ENCODE peak calls at places on chromosomes 4 and X, in six cellular contexts. J, B, O, F, Z and U are unnamed samples.

GRCh38 chrX:2788980-2789379 is 37.1 kb downstream of the XG start:
- DNase-seq in Z (no peak), F (no peak), B (no peak), O (no peak), J (no peak), U (no peak)

GRCh38 chrX:42096262-42096939 is 173.0 kb upstream of the CASK start:
- DNase-seq in Z (peak), O (no peak), F (no peak), J (no peak), B (no peak), U (peak)

GRCh38 chrX:145673851-145674250 is 143.8 kb upstream of the SLITRK2 start:
- DNase-seq in B (peak), Z (no peak), F (no peak), O (no peak), J (no peak), U (no peak)

GRCh38 chr4:106366026-106366425 is 2.6 kb downstream of the GIMD1 start:
- DNase-seq in O (no peak), J (no peak), Z (no peak), B (no peak), F (no peak), U (peak)

GRCh38 chr4:4594531-4594930 is 52.7 kb upstream of the STX18 start:
- DNase-seq in B (no peak), J (no peak), F (no peak), Z (no peak), O (no peak), U (no peak)

GRCh38 chr4:79831119-79831528 is 241.9 kb downstream of the ANTXR2 start:
- DNase-seq in Z (no peak), B (no peak), J (no peak), O (no peak), F (no peak), U (no peak)

GRCh38 chr4:32544846-32545245 is 1824.7 kb downstream of the PCDH7 start:
- DNase-seq in Z (no peak), B (no peak), J (no peak), O (no peak), F (no peak), U (no peak)

GRCh38 chr4:170990989-170991589 is 822.1 kb upstream of the GALNTL6 start:
- DNase-seq in J (no peak), B (no peak), F (no peak), Z (no peak), O (peak), U (no peak)

GRCh38 chr4:10006604-10007435 is 14.5 kb downstream of the SLC2A9 start:
- DNase-seq in B (no peak), J (no peak), Z (peak), O (peak), F (no peak), U (peak)

GRCh38 chrX:130167040-130167439 is 1.4 kb upstream of the AIFM1 start:
- DNase-seq in B (no peak), O (no peak), J (no peak), Z (no peak), F (no peak), U (no peak)

GRCh38 chrX:4656419-4656818 is 943.0 kb upstream of the PRKX start:
- DNase-seq in B (no peak), J (no peak), Z (no peak), F (no peak), O (peak), U (no peak)

GRCh38 chr4:68368566-68369473 is 18.9 kb upstream of the YTHDC1 start:
- DNase-seq in O (peak), J (no peak), F (no peak), Z (no peak), B (no peak), U (peak)

GRCh38 chr4:88158360-88159136 is at the start of gene ABCG2:
- DNase-seq in Z (peak), B (no peak), J (peak), O (peak), F (peak), U (peak)

GRCh38 chr4:4866833-4867744 is 7.6 kb downstream of the MSX1 start:
- DNase-seq in Z (no peak), J (no peak), F (no peak), B (no peak), O (no peak), U (no peak)

GRCh38 chr4:84433603-84434232 is 65.4 kb downstream of the NKX6-1 start:
- DNase-seq in B (no peak), O (no peak), J (no peak), F (no peak), Z (no peak), U (no peak)

GRCh38 chr4:125741825-125742452 is 427.2 kb downstream of the FAT4 start:
- DNase-seq in O (peak), J (no peak), Z (no peak), B (no peak), F (no peak), U (peak)

GRCh38 chr4:167282171-167282864 is 48.0 kb upstream of the SPOCK3 start:
- DNase-seq in O (no peak), J (no peak), B (no peak), F (no peak), Z (no peak), U (peak)

GRCh38 chrX:10140264-10140663 is 16.5 kb upstream of the CLCN4 start:
- DNase-seq in J (no peak), F (no peak), B (no peak), Z (no peak), O (no peak), U (no peak)

GRCh38 chrX:70979136-70979762 is 48.4 kb upstream of the SLC7A3 start:
- DNase-seq in B (no peak), Z (no peak), J (no peak), F (no peak), O (peak), U (peak)

GRCh38 chrX:49972313-49972712 is 49.9 kb downstream of the CLCN5 start:
- DNase-seq in Z (no peak), O (no peak), J (no peak), B (no peak), F (no peak), U (peak)

GRCh38 chr4:41550308-41550707 is 12.4 kb downstream of the LIMCH1 start:
- DNase-seq in F (no peak), B (no peak), O (no peak), J (no peak), Z (no peak), U (peak)

GRCh38 chr4:168612435-168613139 is 115.7 kb downstream of the PALLD start:
- DNase-seq in B (no peak), J (no peak), O (no peak), Z (no peak), F (no peak), U (peak)

GRCh38 chr4:108113229-108113628 is 55.5 kb downstream of the LEF1 start:
- DNase-seq in B (no peak), O (no peak), J (no peak), Z (no peak), F (peak), U (no peak)

GRCh38 chrX:133922390-133922772 is 63.0 kb downstream of the GPC3 start:
- DNase-seq in F (no peak), O (no peak), J (no peak), B (no peak), Z (no peak), U (no peak)

GRCh38 chr4:123444298-123444731 is 47.7 kb downstream of the SPRY1 start:
- DNase-seq in B (no peak), F (no peak), Z (peak), J (no peak), O (no peak), U (peak)

GRCh38 chr4:112094330-112094729 is 50.9 kb upstream of the FAM241A start:
- DNase-seq in B (no peak), Z (no peak), F (no peak), J (no peak), O (no peak), U (no peak)

GRCh38 chr4:131339137-131339536 is 1810.0 kb upstream of the PCDH10 start:
- DNase-seq in F (no peak), O (no peak), Z (no peak), B (no peak), J (no peak), U (no peak)

GRCh38 chr4:15238720-15239119 is 189.1 kb upstream of the C1QTNF7 start:
- DNase-seq in F (peak), Z (no peak), J (no peak), O (peak), B (no peak), U (peak)

GRCh38 chr4:112327950-112328349 is 30.8 kb downstream of the ALPK1 start:
- DNase-seq in J (no peak), O (peak), B (no peak), F (peak), Z (no peak), U (peak)

GRCh38 chr4:105126311-105127153 is 20.1 kb upstream of the TET2 start:
- DNase-seq in O (no peak), Z (no peak), J (no peak), F (no peak), B (no peak), U (peak)

GRCh38 chr4:183011213-183011907 is 87.7 kb upstream of the WWC2 start:
- DNase-seq in J (no peak), Z (no peak), O (no peak), F (no peak), B (no peak), U (peak)

GRCh38 chrX:34810364-34810763 is 132.2 kb upstream of the FAM47B start:
- DNase-seq in J (no peak), B (no peak), Z (no peak), O (no peak), F (no peak), U (peak)

GRCh38 chr4:4735870-4736269 is 123.6 kb upstream of the MSX1 start:
- DNase-seq in B (no peak), Z (no peak), F (no peak), O (no peak), J (no peak), U (peak)

GRCh38 chr4:132504438-132504837 is 644.7 kb upstream of the PCDH10 start:
- DNase-seq in F (no peak), B (no peak), Z (no peak), J (no peak), O (no peak), U (no peak)

GRCh38 chrX:2391869-2392606 is 108.7 kb downstream of the DHRSX start:
- DNase-seq in O (peak), B (no peak), F (no peak), J (no peak), Z (no peak), U (peak)

GRCh38 chrX:50471390-50471789 is 765 bp upstream of the DGKK start:
- DNase-seq in Z (no peak), F (no peak), O (peak), B (no peak), J (no peak), U (no peak)